ENCODE peak calls at places on chromosome X, in four cellular contexts. One of them, this sample, is unnamed.

GRCh38 chrX:24292358-24292757 is 21.5 kb downstream of the SUPT20HL2 start:
- DNase-seq in adipocyte: no peak
- DNase-seq in breast epithelium: no peak
- DNase-seq in HCT116: no peak
- DNase-seq in this sample: no peak

GRCh38 chrX:152600853-152601635 is 36.7 kb upstream of the GABRQ start:
- DNase-seq in HCT116: no peak
- DNase-seq in breast epithelium: no peak
- DNase-seq in adipocyte: no peak
- DNase-seq in this sample: no peak

GRCh38 chrX:29707088-29707487 is 508.3 kb upstream of the MAGEB2 start:
- DNase-seq in HCT116: no peak
- DNase-seq in breast epithelium: no peak
- DNase-seq in adipocyte: no peak
- DNase-seq in this sample: no peak

GRCh38 chrX:37825225-37825842 is 22.0 kb downstream of the DYNLT3 start:
- DNase-seq in HCT116: peak; percentile 8
- DNase-seq in breast epithelium: peak; percentile 30
- DNase-seq in adipocyte: peak; percentile 67
- DNase-seq in this sample: no peak

GRCh38 chrX:24149346-24150050 is at the start of gene ZFX:
- DNase-seq in HCT116: no peak
- DNase-seq in adipocyte: peak; percentile 74
- DNase-seq in breast epithelium: peak; percentile 62
- DNase-seq in this sample: no peak

GRCh38 chrX:17692709-17693346 is 44.5 kb upstream of the SCML1 start:
- DNase-seq in breast epithelium: no peak
- DNase-seq in HCT116: no peak
- DNase-seq in adipocyte: peak; percentile 67
- DNase-seq in this sample: no peak

GRCh38 chrX:136689441-136689840 is 41.5 kb downstream of the CD40LG start:
- DNase-seq in adipocyte: peak; percentile 20
- DNase-seq in breast epithelium: no peak
- DNase-seq in HCT116: no peak
- DNase-seq in this sample: no peak

GRCh38 chrX:38494239-38494823 is 67.0 kb upstream of the TSPAN7 start:
- DNase-seq in HCT116: no peak
- DNase-seq in breast epithelium: no peak
- DNase-seq in adipocyte: no peak
- DNase-seq in this sample: no peak

GRCh38 chrX:100980608-100981497 is 11.3 kb downstream of the ARL13A start:
- DNase-seq in breast epithelium: peak; percentile 38
- DNase-seq in HCT116: peak; percentile 73
- DNase-seq in adipocyte: peak; percentile 56
- DNase-seq in this sample: no peak

GRCh38 chrX:25523574-25523973 is 507.8 kb upstream of the ARX start:
- DNase-seq in adipocyte: peak; percentile 52
- DNase-seq in HCT116: peak; percentile 6
- DNase-seq in breast epithelium: no peak
- DNase-seq in this sample: no peak

GRCh38 chrX:117957128-117957527 is 159.5 kb downstream of the KLHL13 start:
- DNase-seq in adipocyte: peak; percentile 37
- DNase-seq in HCT116: no peak
- DNase-seq in breast epithelium: no peak
- DNase-seq in this sample: no peak

GRCh38 chrX:32087663-32088062 is 1015.8 kb upstream of the FTHL17 start:
- DNase-seq in HCT116: no peak
- DNase-seq in breast epithelium: no peak
- DNase-seq in adipocyte: no peak
- DNase-seq in this sample: no peak

GRCh38 chrX:103248553-103248952 is 6.4 kb downstream of the TCEAL8 start:
- DNase-seq in breast epithelium: no peak
- DNase-seq in HCT116: peak; percentile 8
- DNase-seq in adipocyte: peak; percentile 61
- DNase-seq in this sample: no peak

GRCh38 chrX:110086916-110087484 is 84.1 kb downstream of the TMEM164 start:
- DNase-seq in HCT116: peak; percentile 59
- DNase-seq in breast epithelium: no peak
- DNase-seq in adipocyte: peak; percentile 75
- DNase-seq in this sample: no peak

GRCh38 chrX:45322382-45322781 is 121.7 kb upstream of the DIPK2B start:
- DNase-seq in breast epithelium: peak; percentile 27
- DNase-seq in adipocyte: peak; percentile 87
- DNase-seq in HCT116: peak; percentile 51
- DNase-seq in this sample: no peak

GRCh38 chrX:72020204-72020603 is 109.6 kb downstream of the NHSL2 start:
- DNase-seq in breast epithelium: no peak
- DNase-seq in adipocyte: no peak
- DNase-seq in HCT116: no peak
- DNase-seq in this sample: no peak

GRCh38 chrX:40116925-40117324 is 19.2 kb upstream of the BCOR start:
- DNase-seq in breast epithelium: no peak
- DNase-seq in HCT116: no peak
- DNase-seq in adipocyte: no peak
- DNase-seq in this sample: no peak

GRCh38 chrX:108699368-108699767 is 37.0 kb downstream of the IRS4 start:
- DNase-seq in HCT116: peak; percentile 16
- DNase-seq in adipocyte: peak; percentile 45
- DNase-seq in breast epithelium: no peak
- DNase-seq in this sample: no peak

GRCh38 chrX:344371-344901 is 25.8 kb upstream of the GTPBP6 start:
- DNase-seq in HCT116: no peak
- DNase-seq in adipocyte: no peak
- DNase-seq in breast epithelium: no peak
- DNase-seq in this sample: peak; percentile 60

GRCh38 chrX:72569786-72570185 is 2.9 kb downstream of the HDAC8 start:
- DNase-seq in HCT116: no peak
- DNase-seq in adipocyte: no peak
- DNase-seq in breast epithelium: no peak
- DNase-seq in this sample: no peak

DNA sequence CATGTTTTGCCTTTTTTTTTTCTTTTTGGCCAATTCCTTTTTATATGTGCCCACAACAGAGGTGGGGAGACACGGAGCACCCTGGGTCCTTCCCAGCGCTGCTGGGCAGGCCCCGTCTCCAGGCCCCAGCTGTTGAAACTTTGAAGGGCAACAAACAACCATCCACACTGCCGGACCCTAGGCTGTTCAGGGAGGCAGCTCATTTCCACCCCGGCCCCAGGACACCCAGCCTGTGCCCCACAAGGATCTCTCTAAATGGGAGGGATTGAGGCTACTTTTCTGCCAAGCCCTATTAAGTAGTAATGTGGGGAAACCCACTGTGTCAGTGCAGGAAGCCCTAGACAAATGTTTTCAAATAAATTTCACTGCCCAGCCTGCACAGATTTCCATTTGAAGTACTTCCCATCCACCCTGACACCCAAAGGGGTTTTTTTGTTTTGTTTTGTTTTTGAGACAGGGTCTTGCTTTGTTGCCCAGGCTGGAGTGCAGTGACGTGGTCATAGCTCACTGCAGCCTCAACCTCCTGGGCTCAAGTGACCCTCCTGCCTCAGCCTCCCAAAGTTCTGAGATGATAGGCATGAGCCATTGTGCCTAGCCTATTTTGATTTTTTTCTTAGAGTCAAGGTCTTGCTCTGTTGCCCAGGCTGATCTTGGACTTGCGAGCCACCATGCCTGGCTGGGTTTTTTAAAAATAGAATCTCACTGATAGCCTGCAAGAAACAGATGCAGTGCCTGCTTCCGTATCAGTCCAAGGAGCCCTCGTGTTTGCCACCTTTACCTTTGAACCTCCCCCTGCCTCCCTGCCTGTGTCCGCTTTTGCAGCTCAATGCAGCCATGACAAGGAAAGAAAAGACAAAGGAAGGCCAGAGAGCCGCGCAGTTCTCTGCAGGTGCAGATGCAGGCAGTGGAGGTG is 13.4 kb upstream of the CLCN4 start:
- DNase-seq in breast epithelium: no peak
- DNase-seq in HCT116: no peak
- DNase-seq in adipocyte: no peak
- DNase-seq in this sample: no peak
- H3K36me3 ChIP-seq in breast epithelium: no peaks in the 10 kb centered on the region
- H3K36me3 ChIP-seq in HCT116: no peaks in the 10 kb centered on the region
- H3K36me3 ChIP-seq in adipocyte: no peaks in the 10 kb centered on the region
- H3K36me3 ChIP-seq in this sample: peaks cover 38% of the 10 kb centered on the region

GRCh38 chrX:119624417-119624816 is 18.2 kb upstream of the NKRF start:
- DNase-seq in adipocyte: no peak
- DNase-seq in breast epithelium: no peak
- DNase-seq in HCT116: no peak
- DNase-seq in this sample: no peak
- H3K36me3 ChIP-seq in adipocyte: no peaks in the 10 kb centered on the region
- H3K36me3 ChIP-seq in breast epithelium: no peaks in the 10 kb centered on the region
- H3K36me3 ChIP-seq in HCT116: no peaks in the 10 kb centered on the region
- H3K36me3 ChIP-seq in this sample: peaks cover 6% of the 10 kb centered on the region

GRCh38 chrX:54444752-54445151 is 4.5 kb downstream of the TSR2 start:
- DNase-seq in adipocyte: no peak
- DNase-seq in breast epithelium: no peak
- DNase-seq in HCT116: no peak
- DNase-seq in this sample: no peak

GRCh38 chrX:54446084-54446483 is 5.9 kb downstream of the TSR2 start:
- DNase-seq in adipocyte: no peak
- DNase-seq in breast epithelium: no peak
- DNase-seq in HCT116: no peak
- DNase-seq in this sample: no peak

GRCh38 chrX:54449929-54450328 is 9.7 kb downstream of the TSR2 start:
- DNase-seq in adipocyte: no peak
- DNase-seq in HCT116: no peak
- DNase-seq in breast epithelium: no peak
- DNase-seq in this sample: no peak

GRCh38 chrX:54442790-54443189 is 2.6 kb downstream of the TSR2 start:
- DNase-seq in HCT116: no peak
- DNase-seq in adipocyte: no peak
- DNase-seq in breast epithelium: no peak
- DNase-seq in this sample: no peak

GRCh38 chrX:54447461-54447860 is 7.3 kb downstream of the TSR2 start:
- DNase-seq in HCT116: no peak
- DNase-seq in adipocyte: no peak
- DNase-seq in breast epithelium: no peak
- DNase-seq in this sample: no peak
- H3K36me3 ChIP-seq in HCT116: peaks cover 3% of the 10 kb centered on the region
- H3K36me3 ChIP-seq in adipocyte: peaks cover 22% of the 10 kb centered on the region
- H3K36me3 ChIP-seq in breast epithelium: no peaks in the 10 kb centered on the region
- H3K36me3 ChIP-seq in this sample: peaks cover 6% of the 10 kb centered on the region

GRCh38 chrX:53412441-53412840 is 10.0 kb downstream of the SMC1A start:
- DNase-seq in HCT116: no peak
- DNase-seq in breast epithelium: no peak
- DNase-seq in adipocyte: no peak
- DNase-seq in this sample: no peak
- H3K36me3 ChIP-seq in HCT116: peaks cover 17% of the 10 kb centered on the region
- H3K36me3 ChIP-seq in breast epithelium: no peaks in the 10 kb centered on the region
- H3K36me3 ChIP-seq in adipocyte: peaks cover 67% of the 10 kb centered on the region
- H3K36me3 ChIP-seq in this sample: peaks cover 49% of the 10 kb centered on the region

DNA sequence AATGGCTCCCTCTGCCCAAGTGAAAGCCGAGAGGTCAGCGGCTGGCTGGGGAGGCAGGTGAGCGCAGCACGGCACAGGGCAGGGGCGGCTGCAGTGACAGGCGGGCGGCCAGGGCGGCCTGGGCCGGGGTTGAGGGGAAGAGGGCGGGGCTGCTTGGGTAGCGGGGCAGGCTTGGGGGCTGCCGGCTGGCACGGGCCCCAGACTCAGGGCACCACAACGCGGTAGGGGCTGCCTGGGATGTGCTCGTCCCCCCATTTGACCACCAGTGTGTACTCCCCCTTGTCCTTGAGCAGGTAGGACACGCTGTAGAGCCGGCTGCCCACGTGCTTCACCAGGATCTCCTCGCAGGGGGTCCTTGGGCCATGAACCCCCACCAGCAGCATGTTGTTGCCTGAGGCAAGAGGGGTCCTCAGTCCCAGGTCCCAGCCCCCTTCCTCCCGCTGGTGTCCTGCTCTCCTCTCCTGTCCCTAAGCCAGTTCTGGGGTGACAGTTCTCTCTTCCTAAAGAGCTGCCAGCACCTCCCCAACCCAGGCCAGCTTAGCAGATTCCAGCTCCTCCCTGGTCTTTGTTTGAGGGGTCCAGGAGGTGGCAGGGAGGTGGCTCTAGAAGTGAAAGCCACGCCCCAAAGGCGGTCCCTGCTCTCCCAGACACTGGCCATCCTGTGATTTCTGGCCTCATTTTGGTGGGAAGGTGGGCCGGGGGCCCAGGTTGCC is 25.6 kb downstream of the FLNA start:
- DNase-seq in adipocyte: no peak
- DNase-seq in breast epithelium: peak; percentile 18
- DNase-seq in HCT116: no peak
- DNase-seq in this sample: peak; percentile 57
- H3K36me3 ChIP-seq in adipocyte: peaks cover 55% of the 10 kb centered on the region
- H3K36me3 ChIP-seq in breast epithelium: no peaks in the 10 kb centered on the region
- H3K36me3 ChIP-seq in HCT116: peaks cover 5% of the 10 kb centered on the region
- H3K36me3 ChIP-seq in this sample: peaks cover 54% of the 10 kb centered on the region

DNA sequence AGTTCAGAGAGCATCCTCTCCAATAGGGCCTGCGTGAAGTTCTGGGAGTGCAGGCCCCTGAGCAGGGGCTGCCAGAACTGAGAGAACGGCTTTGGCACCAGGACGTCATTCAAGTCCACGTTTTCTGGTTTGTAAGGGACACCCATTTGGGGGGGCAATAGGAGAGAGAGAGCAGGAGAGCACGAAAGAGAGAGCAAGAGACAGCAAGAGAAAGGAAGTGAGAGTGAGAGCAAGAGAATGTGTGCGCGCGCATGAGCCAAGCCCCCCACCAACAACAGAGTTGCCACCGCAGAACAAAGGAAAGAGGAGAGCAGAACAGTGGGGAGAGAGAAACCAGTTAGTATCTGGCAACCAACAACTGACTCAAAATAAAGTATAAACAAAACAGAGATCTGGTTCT is 10.4 kb downstream of the LAS1L start:
- DNase-seq in HCT116: no peak
- DNase-seq in breast epithelium: no peak
- DNase-seq in adipocyte: no peak
- DNase-seq in this sample: no peak
- H3K36me3 ChIP-seq in HCT116: no peaks in the 10 kb centered on the region
- H3K36me3 ChIP-seq in breast epithelium: no peaks in the 10 kb centered on the region
- H3K36me3 ChIP-seq in adipocyte: peaks cover 49% of the 10 kb centered on the region
- H3K36me3 ChIP-seq in this sample: peaks cover 52% of the 10 kb centered on the region

This sample was measured in suprapubic skin.